ENCODE peak calls at places on chromosomes 5 and 9, in ten cellular contexts. I is fibroblast of mammary gland, W is neuronal stem cell, C is A549, P is cardiac muscle cell, J is tibial nerve, G is Peyer's patch, F is psoas muscle, A is heart left ventricle, M is fibroblast of pulmonary artery. T is an unnamed sample.

GRCh38 chr9:94097788-94098413 is 13.6 kb downstream of the PTPDC1 start:
- DNase-seq in I (peak; percentile 96), W (no peak), C (no peak), P (peak; percentile 97), J (no peak), G (no peak), F (no peak), A (no peak), M (peak; percentile 97), T (no peak)

GRCh38 chr9:101119206-101119819 is 90.8 kb downstream of the PLPPR1 start:
- DNase-seq in I (peak; percentile 15), W (peak; percentile 51), C (peak; percentile 33), P (peak; percentile 25), J (no peak), G (no peak), F (peak; percentile 30), A (peak; percentile 17), M (peak; percentile 18), T (peak; percentile 59)

GRCh38 chr5:127311349-127311748 is 20.8 kb downstream of the MEGF10 start:
- DNase-seq in I (no peak), W (no peak), C (no peak), P (no peak), J (no peak), G (no peak), F (no peak), A (no peak), M (no peak), T (no peak)

GRCh38 chr9:87620727-87621322 is 105.1 kb upstream of the CTSL start:
- DNase-seq in I (no peak), W (no peak), C (no peak), P (no peak), J (no peak), G (no peak), F (no peak), A (no peak), M (no peak), T (no peak)

GRCh38 chr5:106397700-106398099 is 1273.0 kb downstream of the EFNA5 start:
- DNase-seq in I (peak; percentile 90), W (no peak), C (no peak), P (peak; percentile 71), J (no peak), G (no peak), F (no peak), A (no peak), M (peak; percentile 87), T (no peak)

GRCh38 chr5:65832603-65833228 is 93.7 kb upstream of the ERBIN start:
- DNase-seq in I (no peak), W (no peak), C (no peak), P (no peak), J (no peak), G (no peak), F (no peak), A (no peak), M (no peak), T (no peak)

GRCh38 chr5:110785356-110785755 is 46.5 kb downstream of the SLC25A46 start:
- DNase-seq in I (peak; percentile 97), W (no peak), C (no peak), P (peak; percentile 74), J (no peak), G (no peak), F (no peak), A (no peak), M (peak; percentile 62), T (no peak)

GRCh38 chr9:21252727-21253547 is 13.1 kb upstream of the IFNA14 start:
- DNase-seq in I (peak; percentile 26), W (peak; percentile 29), C (peak; percentile 40), P (peak; percentile 57), J (no peak), G (no peak), F (peak; percentile 59), A (peak; percentile 30), M (peak; percentile 49), T (no peak)

GRCh38 chr5:171426680-171427079 is 7.2 kb downstream of the FGF18 start:
- DNase-seq in I (no peak), W (no peak), C (no peak), P (no peak), J (no peak), G (no peak), F (no peak), A (no peak), M (no peak), T (peak; percentile 4)

GRCh38 chr9:77534376-77535057 is 113.6 kb downstream of the GNA14 start:
- DNase-seq in I (no peak), W (no peak), C (no peak), P (peak; percentile 34), J (no peak), G (no peak), F (no peak), A (no peak), M (peak; percentile 68), T (no peak)

GRCh38 chr9:14080940-14081621 is 232.9 kb downstream of the NFIB start:
- DNase-seq in I (peak; percentile 53), W (no peak), C (no peak), P (peak; percentile 33), J (no peak), G (no peak), F (no peak), A (no peak), M (no peak), T (no peak)

GRCh38 chr9:642014-642413 is 199.5 kb upstream of the DMRT1 start:
- DNase-seq in I (no peak), W (no peak), C (no peak), P (no peak), J (no peak), G (no peak), F (no peak), A (no peak), M (no peak), T (no peak)

GRCh38 chr9:135513351-135513846 is 7.8 kb upstream of the LCN1 start:
- DNase-seq in I (no peak), W (no peak), C (no peak), P (peak; percentile 63), J (no peak), G (no peak), F (no peak), A (no peak), M (no peak), T (peak; percentile 16)

GRCh38 chr5:169944115-169944514 is 36.2 kb downstream of the INSYN2B start:
- DNase-seq in I (no peak), W (no peak), C (no peak), P (no peak), J (no peak), G (no peak), F (no peak), A (no peak), M (no peak), T (no peak)

GRCh38 chr5:169944922-169945675 is 35.2 kb downstream of the INSYN2B start:
- DNase-seq in I (peak; percentile 33), W (no peak), C (no peak), P (no peak), J (no peak), G (no peak), F (no peak), A (no peak), M (no peak), T (no peak)

GRCh38 chr5:169946743-169947142 is 33.6 kb downstream of the INSYN2B start:
- DNase-seq in I (peak; percentile 53), W (no peak), C (no peak), P (peak; percentile 65), J (no peak), G (no peak), F (no peak), A (no peak), M (peak; percentile 26), T (no peak)

GRCh38 chr5:169942181-169942580 is 38.1 kb downstream of the INSYN2B start:
- DNase-seq in I (peak; percentile 60), W (no peak), C (no peak), P (no peak), J (no peak), G (no peak), F (no peak), A (no peak), M (no peak), T (no peak)

GRCh38 chr5:169945831-169946261 is 34.4 kb downstream of the INSYN2B start:
- DNase-seq in I (peak; percentile 95), W (peak; percentile 4), C (no peak), P (peak; percentile 99), J (no peak), G (no peak), F (peak; percentile 62), A (peak; percentile 18), M (peak; percentile 99), T (peak; percentile 26)
- H3K4me3 ChIP-seq in I (no peak overlapping the region), W (no peak overlapping the region), C (no peak overlapping the region), P (no peak overlapping the region), J (no peak overlapping the region), G (no peak overlapping the region), F (no peak overlapping the region), A (no peak overlapping the region), M (peak overlapping the region; percentile 15), T (no peak overlapping the region)

GRCh38 chr5:138340008-138340407 is 1.9 kb downstream of the FAM53C start:
- DNase-seq in I (no peak), W (no peak), C (no peak), P (no peak), J (no peak), G (no peak), F (no peak), A (no peak), M (no peak), T (no peak)
- H3K4me3 ChIP-seq in I (no peak overlapping the region), W (no peak overlapping the region), C (no peak overlapping the region), P (peak overlapping the region; percentile 79), J (no peak overlapping the region), G (no peak overlapping the region), F (peak overlapping the region; percentile 73), A (no peak overlapping the region), M (peak overlapping the region; percentile 78), T (no peak overlapping the region)

DNA sequence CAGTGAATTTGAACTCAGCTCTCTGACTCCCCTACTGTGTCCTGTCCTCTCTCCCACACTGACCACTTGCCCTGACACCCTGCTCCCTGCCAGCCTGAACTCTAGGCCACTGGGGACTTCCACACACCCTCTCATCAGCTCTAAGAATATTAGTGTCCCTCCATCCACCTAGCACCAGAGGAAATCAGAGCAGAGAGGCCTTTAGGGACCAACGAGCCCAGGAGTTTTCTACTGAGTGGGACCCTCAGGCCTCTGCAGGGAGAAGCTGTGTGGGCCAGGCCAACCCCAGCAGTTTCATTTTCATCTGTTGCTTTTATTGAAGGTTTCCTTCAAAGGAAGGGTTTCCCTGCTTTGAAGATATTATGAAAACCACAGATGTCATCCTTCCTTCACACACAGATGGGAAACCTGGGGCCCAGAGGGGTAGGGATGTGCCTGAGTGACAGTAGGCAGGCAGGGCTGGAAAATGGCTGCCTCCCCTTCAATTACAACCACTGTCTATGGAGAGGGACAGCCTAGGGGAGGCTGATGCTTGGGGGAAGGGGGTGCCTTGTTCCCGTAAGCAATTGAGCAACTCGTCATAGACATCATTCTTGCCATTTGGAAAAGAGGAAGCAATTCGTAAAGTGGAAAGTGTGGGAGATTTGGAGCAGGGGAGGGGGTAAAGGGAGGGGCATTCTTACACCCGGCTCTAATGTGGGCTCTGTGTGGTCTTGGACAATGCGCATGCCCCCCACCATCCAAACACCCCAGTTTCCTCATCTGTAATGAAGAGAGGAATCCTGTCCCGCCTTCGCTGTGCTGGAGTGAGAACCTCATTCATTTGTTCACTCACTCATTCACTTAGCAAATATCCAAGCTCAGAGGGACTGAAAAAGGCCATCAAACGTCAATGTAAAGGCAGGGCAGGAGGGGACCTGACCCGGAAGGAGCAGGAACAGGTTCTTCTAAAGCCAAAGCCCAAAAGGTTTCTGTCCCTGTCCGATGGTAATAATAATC is 3.9 kb downstream of the GLIPR2 start:
- DNase-seq in I (no peak), W (no peak), C (no peak), P (no peak), J (no peak), G (no peak), F (no peak), A (no peak), M (no peak), T (no peak)
- H3K4me3 ChIP-seq in I (no peak overlapping the region), W (no peak overlapping the region), C (no peak overlapping the region), P (no peak overlapping the region), J (no peak overlapping the region), G (no peak overlapping the region), F (no peak overlapping the region), A (no peak overlapping the region), M (no peak overlapping the region), T (no peak overlapping the region)

GRCh38 chr9:113868501-113868900 is 7.6 kb upstream of the ZNF618 start:
- DNase-seq in I (no peak), W (no peak), C (no peak), P (no peak), J (no peak), G (no peak), F (no peak), A (no peak), M (no peak), T (no peak)
- H3K4me3 ChIP-seq in I (no peak overlapping the region), W (no peak overlapping the region), C (no peak overlapping the region), P (no peak overlapping the region), J (no peak overlapping the region), G (no peak overlapping the region), F (no peak overlapping the region), A (no peak overlapping the region), M (no peak overlapping the region), T (no peak overlapping the region)

T was measured in stomach.